ENCODE peak calls at places on chromosomes 6 and 20, in ten cellular contexts. I, T, D, B, N, Z, Q, W, F and M are unnamed samples.

GRCh38 chr6:21000391-21000801 is 466.1 kb downstream of the CDKAL1 start:
- DNase-seq in T (no peak), I (no peak), F (no peak), B (peak), Z (no peak), Q (no peak), N (no peak), D (peak), W (no peak), M (no peak)

GRCh38 chr20:58133020-58133419 is 95.4 kb downstream of the ANKRD60 start:
- DNase-seq in N (no peak), D (no peak), F (no peak), T (no peak), I (no peak), B (no peak), Q (no peak), W (no peak), Z (no peak), M (no peak)

GRCh38 chr6:170087946-170088348 is 202.9 kb downstream of the DLL1 start:
- DNase-seq in F (peak), T (peak), D (no peak), N (peak), Z (peak), B (no peak), Q (no peak), W (peak), I (peak), M (no peak)

GRCh38 chr20:32007787-32008616 is 2.2 kb upstream of the CCM2L start:
- DNase-seq in N (no peak), Q (no peak), F (no peak), B (no peak), T (peak), I (no peak), W (peak), Z (no peak), D (peak), M (peak)

GRCh38 chr20:48374986-48375715 is 452.6 kb downstream of the PREX1 start:
- DNase-seq in T (no peak), F (no peak), B (no peak), N (no peak), W (no peak), D (no peak), I (no peak), Q (no peak), Z (no peak), M (no peak)

GRCh38 chr6:81749704-81750103 is 2.8 kb downstream of the TENT5A start:
- DNase-seq in D (peak), F (no peak), Z (no peak), Q (peak), T (no peak), I (no peak), B (no peak), W (no peak), N (no peak), M (no peak)

GRCh38 chr6:47137073-47137472 is 94.9 kb upstream of the ADGRF1 start:
- DNase-seq in N (no peak), F (no peak), B (no peak), T (no peak), D (no peak), Q (no peak), Z (no peak), W (no peak), I (no peak), M (no peak)

GRCh38 chr6:90175627-90176538 is 120.8 kb downstream of the BACH2 start:
- DNase-seq in W (no peak), Z (no peak), T (no peak), F (peak), D (no peak), Q (no peak), N (no peak), I (peak), B (no peak), M (no peak)

GRCh38 chr20:50992336-50992732 is 30.6 kb downstream of the KCNG1 start:
- DNase-seq in Q (no peak), N (no peak), I (no peak), W (peak), D (no peak), T (no peak), Z (no peak), B (no peak), F (no peak), M (no peak)

GRCh38 chr20:63434599-63435378 is 37.7 kb downstream of the KCNQ2 start:
- DNase-seq in F (peak), W (peak), T (peak), I (peak), B (peak), Q (peak), N (no peak), D (peak), Z (no peak), M (peak)

GRCh38 chr20:8078528-8078914 is 53.5 kb upstream of the PLCB1 start:
- DNase-seq in I (no peak), W (no peak), Q (no peak), B (no peak), Z (no peak), N (no peak), F (no peak), T (no peak), D (peak), M (peak)

GRCh38 chr20:57097245-57097935 is 169.1 kb downstream of the BMP7 start:
- DNase-seq in B (no peak), N (no peak), D (no peak), Z (no peak), I (no peak), W (no peak), F (no peak), Q (no peak), T (no peak), M (no peak)

GRCh38 chr6:3229566-3230274 is 2.3 kb upstream of the TUBB2B start:
- DNase-seq in F (no peak), D (no peak), I (no peak), Z (no peak), W (peak), B (no peak), Q (no peak), T (no peak), N (peak), M (no peak)

GRCh38 chr6:47733879-47734558 is 35.6 kb downstream of the ADGRF4 start:
- DNase-seq in F (no peak), Z (no peak), N (no peak), I (no peak), Q (no peak), W (no peak), D (peak), T (no peak), B (no peak), M (peak)